ENCODE peak calls at places on chromosome 5, in eight cellular contexts. One of them, this sample, is unnamed.
A peak's percentile ranks its signal among the peaks of the same experiment; 100 is the strongest.

GRCh38 chr5:1661831-1662558 is 137.6 kb downstream of the MRPL36 start:
- DNase-seq in GM12878: no peak
- DNase-seq in transverse colon: no peak
- DNase-seq in K562: no peak
- DNase-seq in ovary: no peak
- DNase-seq in breast epithelium: no peak
- DNase-seq in body of pancreas: no peak
- DNase-seq in right lobe of liver: no peak
- DNase-seq in this sample: no peak

GRCh38 chr5:68554566-68555279 is 339.2 kb downstream of the PIK3R1 start:
- DNase-seq in GM12878: no peak
- DNase-seq in transverse colon: peak; percentile 44
- DNase-seq in breast epithelium: no peak
- DNase-seq in ovary: no peak
- DNase-seq in body of pancreas: peak; percentile 31
- DNase-seq in K562: peak; percentile 73
- DNase-seq in right lobe of liver: peak; percentile 89
- DNase-seq in this sample: peak; percentile 72

GRCh38 chr5:128083033-128083810 is at the start of gene SLC12A2:
- DNase-seq in right lobe of liver: peak; percentile 97
- DNase-seq in ovary: peak; percentile 95
- DNase-seq in K562: peak; percentile 94
- DNase-seq in body of pancreas: peak; percentile 95
- DNase-seq in transverse colon: peak; percentile 92
- DNase-seq in GM12878: peak; percentile 74
- DNase-seq in breast epithelium: peak; percentile 81
- DNase-seq in this sample: peak; percentile 96

GRCh38 chr5:7884491-7885273 is 15.7 kb downstream of the MTRR start:
- DNase-seq in GM12878: no peak
- DNase-seq in transverse colon: no peak
- DNase-seq in right lobe of liver: no peak
- DNase-seq in body of pancreas: no peak
- DNase-seq in breast epithelium: no peak
- DNase-seq in K562: no peak
- DNase-seq in ovary: no peak
- DNase-seq in this sample: no peak

GRCh38 chr5:94243612-94244011 is 374.8 kb downstream of the KIAA0825 start:
- DNase-seq in GM12878: no peak
- DNase-seq in ovary: no peak
- DNase-seq in transverse colon: no peak
- DNase-seq in right lobe of liver: no peak
- DNase-seq in breast epithelium: no peak
- DNase-seq in body of pancreas: no peak
- DNase-seq in K562: no peak
- DNase-seq in this sample: no peak

GRCh38 chr5:544675-545330 is 20.6 kb upstream of the SLC9A3 start:
- DNase-seq in body of pancreas: no peak
- DNase-seq in GM12878: no peak
- DNase-seq in transverse colon: no peak
- DNase-seq in breast epithelium: no peak
- DNase-seq in ovary: peak; percentile 9
- DNase-seq in K562: no peak
- DNase-seq in right lobe of liver: no peak
- DNase-seq in this sample: no peak

GRCh38 chr5:178642351-178642909 is 15.6 kb upstream of the CLK4 start:
- DNase-seq in body of pancreas: peak; percentile 10
- DNase-seq in ovary: no peak
- DNase-seq in GM12878: no peak
- DNase-seq in K562: no peak
- DNase-seq in right lobe of liver: no peak
- DNase-seq in breast epithelium: no peak
- DNase-seq in transverse colon: no peak
- DNase-seq in this sample: peak; percentile 29

GRCh38 chr5:37664551-37664950 is 175.3 kb downstream of the GDNF start:
- DNase-seq in right lobe of liver: no peak
- DNase-seq in GM12878: no peak
- DNase-seq in breast epithelium: no peak
- DNase-seq in body of pancreas: no peak
- DNase-seq in ovary: no peak
- DNase-seq in K562: no peak
- DNase-seq in transverse colon: no peak
- DNase-seq in this sample: no peak

GRCh38 chr5:1515921-1516571 is 7.7 kb downstream of the LPCAT1 start:
- DNase-seq in right lobe of liver: peak; percentile 25
- DNase-seq in breast epithelium: peak; percentile 39
- DNase-seq in transverse colon: peak; percentile 5
- DNase-seq in ovary: peak; percentile 5
- DNase-seq in body of pancreas: peak; percentile 3
- DNase-seq in GM12878: no peak
- DNase-seq in K562: no peak
- DNase-seq in this sample: peak; percentile 21

GRCh38 chr5:56852228-56853000 is 37.1 kb downstream of the MAP3K1 start:
- DNase-seq in body of pancreas: no peak
- DNase-seq in transverse colon: no peak
- DNase-seq in breast epithelium: no peak
- DNase-seq in ovary: no peak
- DNase-seq in K562: no peak
- DNase-seq in GM12878: no peak
- DNase-seq in right lobe of liver: no peak
- DNase-seq in this sample: no peak

GRCh38 chr5:73444499-73445432 is 3.8 kb downstream of the FOXD1 start:
- DNase-seq in ovary: no peak
- DNase-seq in GM12878: no peak
- DNase-seq in body of pancreas: no peak
- DNase-seq in breast epithelium: no peak
- DNase-seq in K562: no peak
- DNase-seq in transverse colon: no peak
- DNase-seq in right lobe of liver: no peak
- DNase-seq in this sample: no peak

GRCh38 chr5:17309462-17309861 is 92.0 kb downstream of the BASP1 start:
- DNase-seq in K562: no peak
- DNase-seq in ovary: no peak
- DNase-seq in GM12878: no peak
- DNase-seq in right lobe of liver: no peak
- DNase-seq in transverse colon: no peak
- DNase-seq in body of pancreas: no peak
- DNase-seq in breast epithelium: no peak
- DNase-seq in this sample: no peak

DNA sequence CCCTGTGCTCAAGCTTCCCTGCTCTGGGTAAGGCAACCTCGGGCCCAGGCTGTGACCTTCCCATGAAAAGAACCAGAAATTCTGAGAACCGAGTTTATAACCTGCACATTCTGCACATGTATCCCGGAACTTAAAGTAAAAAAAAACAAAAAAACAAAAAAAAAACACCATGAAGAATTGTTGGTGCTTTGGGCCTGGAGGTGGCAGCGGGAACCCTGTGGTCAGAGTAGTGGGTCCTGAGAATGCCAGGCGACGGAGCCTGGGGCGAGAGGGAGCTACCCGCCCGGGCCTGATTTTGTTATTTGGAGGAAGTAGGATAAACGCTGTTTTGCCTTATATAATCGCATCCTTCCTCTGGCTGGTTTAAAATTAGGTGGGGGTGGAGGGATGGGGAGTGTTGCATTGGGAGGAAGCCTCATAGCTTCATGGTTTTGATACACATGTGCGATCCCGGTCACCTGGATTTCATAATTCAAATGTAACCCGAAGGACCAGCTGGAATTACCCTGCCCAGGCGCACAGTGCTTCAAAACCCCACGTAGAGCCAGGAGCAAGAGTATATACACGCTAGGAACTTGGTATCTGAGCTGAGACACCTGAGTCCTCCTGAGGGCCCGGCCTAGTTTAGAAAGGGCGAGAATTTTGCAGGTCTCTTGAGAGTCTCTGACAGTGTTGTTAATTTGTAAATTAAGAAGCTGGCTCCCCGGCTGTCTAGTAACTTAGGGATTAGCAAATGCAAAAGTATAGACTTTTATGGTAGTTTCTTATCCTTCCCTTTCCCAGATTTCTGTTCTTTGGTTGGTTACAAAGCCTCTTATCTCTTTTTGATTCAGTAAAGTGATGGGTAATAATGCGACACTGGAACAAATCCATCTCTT is 2.8 kb downstream of the MSX2 start:
- DNase-seq in breast epithelium: no peak
- DNase-seq in right lobe of liver: no peak
- DNase-seq in body of pancreas: no peak
- DNase-seq in GM12878: no peak
- DNase-seq in ovary: no peak
- DNase-seq in K562: no peak
- DNase-seq in transverse colon: no peak
- DNase-seq in this sample: no peak
- H3K27me3 ChIP-seq in breast epithelium: peaks cover 11% of the 10 kb centered on the region
- H3K27me3 ChIP-seq in right lobe of liver: peaks cover 17% of the 10 kb centered on the region
- H3K27me3 ChIP-seq in body of pancreas: no peaks in the 10 kb centered on the region
- H3K27me3 ChIP-seq in GM12878: peaks cover 5% of the 10 kb centered on the region
- H3K27me3 ChIP-seq in ovary: no peaks in the 10 kb centered on the region
- H3K27me3 ChIP-seq in K562: peaks cover 20% of the 10 kb centered on the region
- H3K27me3 ChIP-seq in transverse colon: peaks cover 99% of the 10 kb centered on the region
- H3K27me3 ChIP-seq in this sample: peaks cover 56% of the 10 kb centered on the region

GRCh38 chr5:154755361-154756202 is at the start of gene LARP1:
- DNase-seq in transverse colon: peak; percentile 42
- DNase-seq in body of pancreas: peak; percentile 65
- DNase-seq in GM12878: no peak
- DNase-seq in breast epithelium: no peak
- DNase-seq in K562: peak; percentile 71
- DNase-seq in right lobe of liver: peak; percentile 73
- DNase-seq in ovary: no peak
- DNase-seq in this sample: no peak
- TF ChIP-seq POLR2A in transverse colon: peak; percentile 10
- TF ChIP-seq POLR2A in body of pancreas: peak; percentile 30
- TF ChIP-seq POLR2A in GM12878: peak; percentile 71
- TF ChIP-seq POLR2A in breast epithelium: no peak
- TF ChIP-seq POLR2A in K562: no peak
- TF ChIP-seq POLR2A in right lobe of liver: no peak
- TF ChIP-seq POLR2A in ovary: no peak
- TF ChIP-seq POLR2A in this sample: no peak

GRCh38 chr5:151227918-151228447 is 4.1 kb upstream of the CCDC69 start:
- DNase-seq in body of pancreas: no peak
- DNase-seq in breast epithelium: no peak
- DNase-seq in right lobe of liver: no peak
- DNase-seq in transverse colon: no peak
- DNase-seq in GM12878: no peak
- DNase-seq in K562: no peak
- DNase-seq in ovary: no peak
- DNase-seq in this sample: no peak
- TF ChIP-seq CTCF in body of pancreas: no peak
- TF ChIP-seq CTCF in breast epithelium: no peak
- TF ChIP-seq CTCF in right lobe of liver: no peak
- TF ChIP-seq CTCF in transverse colon: no peak
- TF ChIP-seq CTCF in GM12878: no peak
- TF ChIP-seq CTCF in K562: no peak
- TF ChIP-seq CTCF in ovary: no peak
- TF ChIP-seq CTCF in this sample: no peak

DNA sequence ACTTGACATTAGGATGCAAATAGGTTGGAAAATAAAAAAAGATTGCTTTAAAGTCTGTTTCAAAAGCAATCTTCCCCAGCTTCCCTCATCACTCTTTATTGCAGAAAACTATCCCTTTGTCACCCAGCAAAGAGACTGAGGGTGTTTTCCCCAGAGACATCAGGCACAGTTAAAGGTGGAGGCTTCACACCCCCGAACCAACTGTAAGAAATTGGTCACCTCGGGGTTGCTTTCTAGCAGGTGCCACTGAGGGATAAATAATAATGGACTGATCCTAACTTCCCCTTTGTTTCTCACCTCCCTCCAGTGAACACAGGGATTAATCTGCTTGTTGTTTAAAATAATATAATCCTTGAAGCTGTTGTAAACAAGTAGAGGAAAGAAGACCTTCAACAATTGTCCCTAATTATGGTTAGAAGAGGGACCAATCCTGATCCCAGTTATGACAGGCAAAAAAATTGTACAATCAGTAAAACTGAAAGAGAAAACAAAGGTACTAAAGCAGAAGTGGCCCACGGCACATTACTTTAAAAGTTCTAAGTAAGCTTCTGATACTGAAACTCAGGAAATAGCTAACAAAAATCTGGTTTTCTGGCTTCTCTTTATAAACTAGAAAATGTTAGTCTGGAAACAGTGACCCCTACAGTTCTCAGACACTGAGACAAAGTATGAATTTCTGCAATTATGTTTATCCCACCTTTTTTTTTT is 6.6 kb upstream of the PCSK1 start:
- DNase-seq in right lobe of liver: no peak
- DNase-seq in breast epithelium: no peak
- DNase-seq in GM12878: peak; percentile 56
- DNase-seq in transverse colon: no peak
- DNase-seq in body of pancreas: no peak
- DNase-seq in ovary: no peak
- DNase-seq in K562: no peak
- DNase-seq in this sample: no peak
- H3K27me3 ChIP-seq in right lobe of liver: no peaks in the 10 kb centered on the region
- H3K27me3 ChIP-seq in breast epithelium: no peaks in the 10 kb centered on the region
- H3K27me3 ChIP-seq in GM12878: no peaks in the 10 kb centered on the region
- H3K27me3 ChIP-seq in transverse colon: peaks cover 25% of the 10 kb centered on the region
- H3K27me3 ChIP-seq in body of pancreas: no peaks in the 10 kb centered on the region
- H3K27me3 ChIP-seq in ovary: no peaks in the 10 kb centered on the region
- H3K27me3 ChIP-seq in K562: no peaks in the 10 kb centered on the region
- H3K27me3 ChIP-seq in this sample: peaks cover 8% of the 10 kb centered on the region

GRCh38 chr5:157459715-157460599 is at the start of gene NIPAL4:
- DNase-seq in K562: no peak
- DNase-seq in ovary: no peak
- DNase-seq in GM12878: no peak
- DNase-seq in transverse colon: peak; percentile 24
- DNase-seq in breast epithelium: no peak
- DNase-seq in right lobe of liver: no peak
- DNase-seq in body of pancreas: no peak
- DNase-seq in this sample: no peak
- TF ChIP-seq POLR2A in K562: no peak
- TF ChIP-seq POLR2A in ovary: no peak
- TF ChIP-seq POLR2A in GM12878: no peak
- TF ChIP-seq POLR2A in transverse colon: no peak
- TF ChIP-seq POLR2A in breast epithelium: no peak
- TF ChIP-seq POLR2A in right lobe of liver: no peak
- TF ChIP-seq POLR2A in body of pancreas: no peak
- TF ChIP-seq POLR2A in this sample: no peak